ENCODE peak calls at places on chromosomes 13 and 19, in five cellular contexts. H is ACHN; Z is activated CD4-positive, alpha-beta T cell treated with anti-CD3 and anti-CD28 coated beads, Interleukin-2, amount 50 U/mL, for 48 hours; B is germinal center; D is dermis microvascular lymphatic vessel endothelial cell. I is an unnamed sample.

GRCh38 chr13:75399168-75399878 is 82.6 kb downstream of the TBC1D4 start:
- DNase-seq in H (no peak), Z (no peak), B (no peak), D (no peak), I (peak; percentile 70)

GRCh38 chr13:79483302-79483701 is 2.3 kb downstream of the NDFIP2 start:
- DNase-seq in H (peak; percentile 82), Z (no peak), B (no peak), D (no peak), I (peak; percentile 95)

GRCh38 chr19:43422689-43423066 is 8.0 kb downstream of the TEX101 start:
- DNase-seq in H (no peak), Z (no peak), B (no peak), D (no peak), I (no peak)

GRCh38 chr13:34006011-34006410 is 188.1 kb downstream of the RFC3 start:
- DNase-seq in H (no peak), Z (no peak), B (no peak), D (no peak), I (no peak)

GRCh38 chr13:98927954-98928927 is 49.6 kb downstream of the DOCK9 start:
- DNase-seq in H (no peak), Z (no peak), B (no peak), D (peak; percentile 84), I (peak; percentile 65)

GRCh38 chr13:78595819-78596700 is 7.3 kb downstream of the POU4F1 start:
- DNase-seq in H (no peak), Z (no peak), B (peak; percentile 67), D (no peak), I (no peak)

GRCh38 chr19:543912-544608 is at the start of gene GZMM:
- DNase-seq in H (no peak), Z (peak; percentile 71), B (no peak), D (no peak), I (no peak)

GRCh38 chr19:33186835-33187540 is 7.1 kb upstream of the LRP3 start:
- DNase-seq in H (no peak), Z (no peak), B (no peak), D (no peak), I (no peak)

GRCh38 chr19:14835011-14835410 is at the start of the genes OR7A5 and OR7C1:
- DNase-seq in H (no peak), Z (no peak), B (no peak), D (peak; percentile 2), I (peak; percentile 23)

GRCh38 chr19:45059258-45059965 is 16.9 kb downstream of the ZNF296 start:
- DNase-seq in H (peak; percentile 63), Z (peak; percentile 88), B (peak; percentile 82), D (peak; percentile 83), I (peak; percentile 79)

GRCh38 chr13:37144661-37145060 is 39.2 kb upstream of the CSNK1A1L start:
- DNase-seq in H (no peak), Z (no peak), B (no peak), D (no peak), I (no peak)

GRCh38 chr19:55149078-55150003 is at the start of gene TNNT1:
- DNase-seq in H (no peak), Z (no peak), B (no peak), D (no peak), I (no peak)

GRCh38 chr13:30418075-30418715 is 4.1 kb upstream of the UBE2L5 start:
- DNase-seq in H (no peak), Z (no peak), B (no peak), D (no peak), I (no peak)

GRCh38 chr19:46746281-46746965 is at the start of gene STRN4:
- DNase-seq in H (peak; percentile 49), Z (peak; percentile 44), B (peak; percentile 93), D (peak; percentile 62), I (peak; percentile 36)

GRCh38 chr13:100584901-100585300 is 3.7 kb downstream of the GGACT start:
- DNase-seq in H (no peak), Z (no peak), B (no peak), D (no peak), I (no peak)

GRCh38 chr13:44955421-44955820 is 33.9 kb downstream of the NUFIP1 start:
- DNase-seq in H (no peak), Z (no peak), B (no peak), D (no peak), I (no peak)

GRCh38 chr13:97648171-97648880 is 214.4 kb downstream of the RAP2A start:
- DNase-seq in H (no peak), Z (no peak), B (no peak), D (peak; percentile 74), I (peak; percentile 48)

GRCh38 chr13:49669735-49670309 is 21.5 kb downstream of the EBPL start:
- DNase-seq in H (peak; percentile 71), Z (peak; percentile 16), B (no peak), D (peak; percentile 80), I (peak; percentile 73)

GRCh38 chr19:33134571-33135041 is 2.7 kb downstream of the WDR88 start:
- DNase-seq in H (no peak), Z (peak; percentile 71), B (no peak), D (no peak), I (no peak)

GRCh38 chr13:27967203-27967735 is 1.8 kb downstream of the CDX2 start:
- DNase-seq in H (no peak), Z (no peak), B (no peak), D (no peak), I (no peak)

GRCh38 chr19:42229855-42230331 is 9.8 kb downstream of the ZNF526 start:
- DNase-seq in H (no peak), Z (no peak), B (no peak), D (peak; percentile 19), I (peak; percentile 38)

GRCh38 chr13:43686557-43686956 is 100.2 kb downstream of the ENOX1 start:
- DNase-seq in H (peak; percentile 2), Z (no peak), B (no peak), D (peak; percentile 61), I (peak; percentile 88)